ENCODE peak calls at places on chromosomes 16 and 17, in six cellular contexts. I is cardiac septum; J is stimulated activated CD8-positive, alpha-beta memory T cell treated with anti-CD3 and anti-CD28 coated beads, Interleukin-7, amount 100 ng/mL, for 24 hours; L is MCF 10A; Q is ovary; H is kidney. S is an unnamed sample.
A peak's percentile ranks its signal among the peaks of the same experiment; 100 is the strongest.

GRCh38 chr17:12180644-12181261 is 160.1 kb downstream of the MAP2K4 start:
- DNase-seq in J (no peak), H (no peak), L (peak; percentile 73), Q (peak; percentile 46), I (no peak), S (no peak)

GRCh38 chr16:19094542-19095365 is 19.0 kb upstream of the ITPRIPL2 start:
- DNase-seq in J (no peak), H (no peak), L (peak; percentile 67), Q (no peak), I (no peak), S (no peak)

GRCh38 chr17:31552568-31552967 is 161.1 kb downstream of the RAB11FIP4 start:
- DNase-seq in Q (no peak), L (no peak), H (no peak), J (no peak), I (no peak), S (no peak)

GRCh38 chr17:63445571-63446217 is 412 bp downstream of the CYB561 start:
- DNase-seq in Q (no peak), H (peak; percentile 87), J (no peak), I (no peak), L (peak; percentile 71), S (no peak)

GRCh38 chr17:44444735-44445105 is 55.3 kb upstream of the ITGA2B start:
- DNase-seq in L (peak; percentile 65), H (no peak), J (no peak), I (no peak), Q (no peak), S (no peak)

GRCh38 chr16:4580245-4580644 is 24.1 kb downstream of the C16orf96 start:
- DNase-seq in H (no peak), J (no peak), Q (no peak), L (peak; percentile 55), I (no peak), S (no peak)

GRCh38 chr17:2634361-2634960 is 41.0 kb downstream of the PAFAH1B1 start:
- DNase-seq in Q (no peak), I (no peak), L (peak; percentile 87), H (no peak), J (no peak), S (no peak)

GRCh38 chr17:39767147-39767546 is 29.4 kb downstream of the GRB7 start:
- DNase-seq in Q (no peak), L (no peak), J (no peak), H (no peak), I (no peak), S (no peak)

GRCh38 chr17:60510031-60510430 is 16.0 kb downstream of the APPBP2 start:
- DNase-seq in I (no peak), Q (no peak), J (no peak), L (no peak), H (no peak), S (no peak)

GRCh38 chr17:28746611-28747045 is 2.8 kb downstream of the TRAF4 start:
- DNase-seq in L (peak; percentile 71), J (no peak), Q (peak; percentile 43), I (no peak), H (peak; percentile 91), S (no peak)

GRCh38 chr17:16215002-16215272 is 397 bp downstream of the NCOR1 start:
- DNase-seq in Q (no peak), H (peak; percentile 88), I (peak; percentile 82), L (no peak), J (no peak), S (peak; percentile 75)

GRCh38 chr16:2429037-2429770 is at the start of gene CCNF:
- DNase-seq in H (peak; percentile 99), J (peak; percentile 95), L (peak; percentile 94), Q (peak; percentile 97), I (peak; percentile 99), S (peak; percentile 98)

GRCh38 chr17:50280801-50281441 is 6.7 kb downstream of the TMEM92 start:
- DNase-seq in Q (no peak), H (no peak), L (no peak), J (no peak), I (no peak), S (no peak)

GRCh38 chr17:28901866-28902818 is 737 bp downstream of the DHRS13 start:
- DNase-seq in H (peak; percentile 87), L (peak; percentile 33), I (no peak), J (peak; percentile 32), Q (peak; percentile 62), S (no peak)

GRCh38 chr17:81511800-81512559 is 619 bp downstream of the ACTG1 start:
- DNase-seq in H (peak; percentile 85), L (no peak), J (no peak), I (no peak), Q (peak; percentile 40), S (no peak)

GRCh38 chr17:17171991-17172939 is 33.9 kb downstream of the PLD6 start:
- DNase-seq in H (no peak), I (peak; percentile 85), L (no peak), J (no peak), Q (no peak), S (peak; percentile 75)

GRCh38 chr16:3009568-3010390 is 2.9 kb upstream of the CLDN9 start:
- DNase-seq in L (no peak), H (peak; percentile 88), I (no peak), J (no peak), Q (no peak), S (no peak)

GRCh38 chr17:39929657-39930407 is 2.3 kb downstream of the LRRC3C start:
- DNase-seq in J (no peak), H (no peak), Q (no peak), I (no peak), L (peak; percentile 55), S (no peak)

GRCh38 chr16:2008009-2008526 is 1.6 kb downstream of the ZNF598 start:
- DNase-seq in I (no peak), L (peak; percentile 98), H (peak; percentile 64), J (no peak), Q (no peak), S (no peak)

GRCh38 chr17:46976626-46977270 is 2.3 kb downstream of the RPRML start:
- DNase-seq in I (no peak), J (no peak), H (peak; percentile 18), L (no peak), Q (no peak), S (no peak)

GRCh38 chr16:17287401-17287800 is 183.4 kb downstream of the XYLT1 start:
- DNase-seq in J (no peak), I (no peak), Q (no peak), H (no peak), L (no peak), S (no peak)

GRCh38 chr17:44688675-44689491 is 693 bp downstream of the CCDC43 start:
- DNase-seq in H (no peak), Q (no peak), L (no peak), I (no peak), J (no peak), S (no peak)

GRCh38 chr16:24174977-24175376 is 81.2 kb upstream of the CACNG3 start:
- DNase-seq in Q (no peak), J (no peak), L (peak; percentile 23), H (no peak), I (no peak), S (no peak)

GRCh38 chr16:4690946-4691665 is 2.3 kb upstream of the NUDT16L1 start:
- DNase-seq in L (no peak), J (no peak), H (peak; percentile 58), I (peak; percentile 38), Q (peak; percentile 24), S (no peak)

GRCh38 chr16:705748-706188 is at the start of gene FBXL16:
- DNase-seq in I (no peak), L (peak; percentile 63), J (no peak), Q (no peak), H (no peak), S (no peak)

GRCh38 chr17:66357037-66357436 is 54.6 kb downstream of the PRKCA start:
- DNase-seq in J (no peak), L (peak; percentile 14), H (no peak), Q (no peak), I (no peak), S (no peak)

GRCh38 chr16:66551362-66551761 is 1.0 kb upstream of the CKLF start:
- DNase-seq in Q (no peak), I (no peak), J (no peak), L (peak; percentile 38), H (no peak), S (no peak)

S was measured in heart left ventricle.